ENCODE peak calls at places on chromosomes 16 and 17, in seven cellular contexts. T, E, S, B, A, L and W are unnamed samples.

GRCh38 chr16:842061-842476 is 41.5 kb upstream of the GNG13 start:
- DNase-seq in T (no peak), E (no peak), S (no peak), B (no peak), A (no peak), L (no peak), W (no peak)

GRCh38 chr17:59167571-59168001 is 12.0 kb downstream of the PRR11 start:
- DNase-seq in T (no peak), E (no peak), S (no peak), B (no peak), A (no peak), L (no peak), W (no peak)

GRCh38 chr17:13027246-13027645 is 9.4 kb upstream of the ELAC2 start:
- DNase-seq in T (no peak), E (no peak), S (no peak), B (no peak), A (no peak), L (no peak), W (no peak)

GRCh38 chr16:85360323-85361277 is 248.3 kb upstream of the CIBAR2 start:
- DNase-seq in T (no peak), E (no peak), S (peak), B (peak), A (peak), L (no peak), W (peak)

GRCh38 chr16:6335072-6335471 is 997.6 kb upstream of the RBFOX1 start:
- DNase-seq in T (peak), E (no peak), S (no peak), B (peak), A (no peak), L (no peak), W (peak)

GRCh38 chr16:252366-253337 is 18.0 kb downstream of the FAM234A start:
- DNase-seq in T (no peak), E (no peak), S (no peak), B (no peak), A (no peak), L (peak), W (no peak)

GRCh38 chr16:74650966-74651567 is 15.6 kb downstream of the RFWD3 start:
- DNase-seq in T (peak), E (no peak), S (no peak), B (peak), A (no peak), L (no peak), W (peak)

GRCh38 chr17:39618252-39618913 is 8.4 kb upstream of the PPP1R1B start:
- DNase-seq in T (peak), E (peak), S (no peak), B (peak), A (no peak), L (no peak), W (peak)

GRCh38 chr17:30290696-30291570 is 811 bp downstream of the BLMH start:
- DNase-seq in T (peak), E (peak), S (peak), B (peak), A (peak), L (peak), W (peak)

GRCh38 chr16:89602952-89603590 is 10.4 kb upstream of the DPEP1 start:
- DNase-seq in T (no peak), E (no peak), S (no peak), B (no peak), A (no peak), L (no peak), W (no peak)
- H3K27ac ChIP-seq in T (peak), E (no peak), S (no peak), B (peak), A (no peak), L (no peak), W (no peak)

DNA sequence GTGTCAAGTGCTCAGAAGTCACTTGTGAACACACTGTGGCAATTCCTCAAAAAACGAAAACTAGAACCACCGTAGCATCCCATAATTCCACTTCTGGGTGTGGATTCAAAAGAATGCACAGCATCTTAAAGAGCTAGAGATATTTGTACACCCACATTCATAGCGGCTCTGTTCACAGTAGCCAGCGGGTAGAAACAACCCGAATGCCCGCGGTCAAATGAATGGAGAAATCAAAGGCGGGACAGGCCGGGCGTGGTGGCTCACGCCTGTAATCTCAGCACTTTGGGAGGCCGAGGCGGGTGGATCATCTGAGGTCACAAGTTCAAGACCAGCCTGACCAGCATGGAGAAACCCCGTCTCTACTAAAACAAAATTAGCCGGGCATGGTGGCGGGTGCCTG is 337.5 kb downstream of the SEC14L1 start:
- DNase-seq in T (no peak), E (no peak), S (no peak), B (no peak), A (no peak), L (no peak), W (no peak)
- H3K27ac ChIP-seq in T (no peak), E (peak), S (no peak), B (no peak), A (no peak), L (no peak), W (no peak)

GRCh38 chr17:48832491-48832890 is 1.7 kb downstream of the CALCOCO2 start:
- DNase-seq in T (no peak), E (no peak), S (no peak), B (no peak), A (no peak), L (peak), W (no peak)

GRCh38 chr17:48831549-48831883 is 681 bp downstream of the CALCOCO2 start:
- DNase-seq in T (no peak), E (no peak), S (no peak), B (no peak), A (no peak), L (no peak), W (no peak)

GRCh38 chr17:48840441-48840840 is 9.6 kb downstream of the CALCOCO2 start:
- DNase-seq in T (no peak), E (no peak), S (no peak), B (no peak), A (no peak), L (no peak), W (no peak)

GRCh38 chr17:48834973-48835372 is 4.1 kb downstream of the CALCOCO2 start:
- DNase-seq in T (no peak), E (no peak), S (no peak), B (no peak), A (no peak), L (no peak), W (no peak)

DNA sequence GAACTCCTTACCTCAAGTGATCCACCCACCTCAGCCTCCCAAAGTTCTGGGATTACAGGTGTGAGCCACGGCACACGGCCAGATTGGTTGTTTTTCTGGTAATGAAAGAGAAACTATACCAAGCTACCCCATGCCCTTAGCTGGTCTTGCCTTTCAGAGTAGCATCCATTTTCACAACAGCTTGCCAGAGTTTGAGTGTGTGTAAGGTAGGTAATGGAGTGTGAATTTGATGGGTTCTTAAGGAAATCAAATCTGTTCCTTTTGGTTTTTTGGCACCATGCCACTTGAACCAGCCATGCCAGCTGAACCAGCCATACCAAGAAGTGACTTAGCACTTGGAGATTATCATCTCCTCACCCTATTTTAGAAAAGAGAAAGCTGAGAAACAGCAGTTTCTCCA is 5.1 kb downstream of the CALCOCO2 start:
- DNase-seq in T (no peak), E (peak), S (no peak), B (no peak), A (no peak), L (no peak), W (no peak)
- H3K27ac ChIP-seq in T (no peak), E (no peak), S (no peak), B (no peak), A (no peak), L (no peak), W (no peak)

GRCh38 chr16:22282254-22282892 is 14.8 kb upstream of the POLR3E start:
- DNase-seq in T (no peak), E (no peak), S (no peak), B (no peak), A (no peak), L (no peak), W (no peak)

DNA sequence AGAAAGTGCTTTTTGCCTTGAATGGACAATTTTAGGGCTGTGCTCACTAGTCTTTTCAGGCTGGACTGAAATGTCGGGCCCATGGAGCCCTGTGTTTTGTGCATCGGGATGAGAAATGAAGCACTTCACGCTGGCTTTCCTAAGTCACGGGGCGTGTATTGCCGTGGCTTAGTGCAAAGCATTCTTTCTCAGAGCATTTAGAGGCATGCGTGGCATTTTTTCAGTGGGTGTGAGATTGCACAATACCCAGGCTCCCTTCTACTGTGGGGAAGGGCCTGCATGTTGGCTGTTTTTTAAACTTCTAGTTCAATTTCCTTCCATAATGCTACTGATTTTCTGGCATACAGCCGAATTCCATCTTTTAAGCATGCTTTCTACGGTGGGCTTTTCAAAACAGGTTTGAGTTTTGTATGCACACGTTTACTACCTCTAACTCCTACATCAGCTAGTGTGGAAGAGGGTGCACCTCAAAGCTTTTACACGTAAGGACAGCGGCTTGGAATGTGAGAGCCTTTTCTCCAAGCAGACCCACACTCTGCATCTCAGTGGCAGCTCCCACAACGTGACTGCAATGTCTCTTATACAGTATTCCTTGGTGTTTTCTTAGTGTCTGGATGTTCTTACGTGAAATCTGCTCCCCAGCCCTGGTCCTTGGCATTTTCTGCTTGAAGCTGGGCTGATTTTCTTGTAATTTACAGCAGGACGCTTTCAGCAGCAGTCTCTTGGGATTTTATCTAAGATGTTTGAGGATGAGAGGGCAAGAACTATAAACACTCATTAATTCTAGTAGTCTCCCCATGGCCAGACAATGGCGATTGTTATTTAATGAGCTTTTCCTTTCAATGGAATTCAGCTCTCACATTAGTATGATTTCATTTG is 12.3 kb upstream of the POLR3E start:
- DNase-seq in T (no peak), E (no peak), S (no peak), B (no peak), A (no peak), L (no peak), W (no peak)
- H3K27ac ChIP-seq in T (no peak), E (no peak), S (peak), B (no peak), A (no peak), L (no peak), W (no peak)

GRCh38 chr16:28873543-28874201 is 4.6 kb upstream of the ATP2A1 start:
- DNase-seq in T (peak), E (no peak), S (peak), B (peak), A (no peak), L (peak), W (peak)

GRCh38 chr16:28876016-28876659 is 2.1 kb upstream of the ATP2A1 start:
- DNase-seq in T (no peak), E (no peak), S (no peak), B (no peak), A (no peak), L (no peak), W (peak)

GRCh38 chr16:28875134-28876015 is 2.9 kb upstream of the ATP2A1 start:
- DNase-seq in T (no peak), E (no peak), S (no peak), B (no peak), A (no peak), L (no peak), W (peak)

GRCh38 chr16:28872952-28873351 is 5.3 kb upstream of the ATP2A1 start:
- DNase-seq in T (no peak), E (no peak), S (no peak), B (no peak), A (no peak), L (no peak), W (no peak)

DNA sequence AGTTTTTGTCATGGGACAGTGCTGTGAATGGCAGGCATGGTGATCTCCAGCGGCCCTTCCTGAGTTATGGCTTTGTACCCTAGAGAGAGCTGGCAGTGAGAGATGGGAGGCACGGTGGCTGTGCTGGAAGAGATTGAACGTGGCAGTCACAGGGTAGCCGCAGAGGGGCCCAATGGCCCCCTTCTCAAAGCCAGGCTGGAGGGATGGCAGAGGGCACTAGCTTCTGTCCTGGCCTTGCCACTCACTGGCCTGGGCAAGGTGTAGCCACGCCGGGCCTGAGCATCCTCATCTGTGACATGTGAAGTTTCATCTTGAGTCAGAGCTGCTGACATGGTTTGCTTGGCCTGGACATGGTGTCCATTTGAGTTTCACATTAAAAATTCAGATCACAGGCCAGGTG is 3.9 kb upstream of the ATP2A1 start:
- DNase-seq in T (no peak), E (no peak), S (no peak), B (no peak), A (no peak), L (no peak), W (no peak)
- H3K27ac ChIP-seq in T (no peak), E (no peak), S (no peak), B (no peak), A (no peak), L (no peak), W (no peak)

GRCh38 chr16:88784856-88785105 is 239 bp downstream of the PIEZO1 start:
- DNase-seq in T (no peak), E (no peak), S (no peak), B (no peak), A (no peak), L (no peak), W (no peak)

GRCh38 chr16:88787579-88788314 is 2.7 kb upstream of the PIEZO1 start:
- DNase-seq in T (no peak), E (no peak), S (no peak), B (no peak), A (no peak), L (no peak), W (no peak)

GRCh38 chr16:88784074-88784855 is 755 bp downstream of the PIEZO1 start:
- DNase-seq in T (peak), E (peak), S (peak), B (peak), A (peak), L (peak), W (no peak)

GRCh38 chr16:88783391-88784073 is 1.5 kb downstream of the PIEZO1 start:
- DNase-seq in T (no peak), E (peak), S (peak), B (no peak), A (no peak), L (peak), W (no peak)

GRCh38 chr16:88785106-88785924 is at the start of gene PIEZO1:
- DNase-seq in T (peak), E (peak), S (peak), B (peak), A (peak), L (peak), W (no peak)
- H3K27ac ChIP-seq in T (peak), E (peak), S (peak), B (peak), A (peak), L (peak), W (no peak)

DNA sequence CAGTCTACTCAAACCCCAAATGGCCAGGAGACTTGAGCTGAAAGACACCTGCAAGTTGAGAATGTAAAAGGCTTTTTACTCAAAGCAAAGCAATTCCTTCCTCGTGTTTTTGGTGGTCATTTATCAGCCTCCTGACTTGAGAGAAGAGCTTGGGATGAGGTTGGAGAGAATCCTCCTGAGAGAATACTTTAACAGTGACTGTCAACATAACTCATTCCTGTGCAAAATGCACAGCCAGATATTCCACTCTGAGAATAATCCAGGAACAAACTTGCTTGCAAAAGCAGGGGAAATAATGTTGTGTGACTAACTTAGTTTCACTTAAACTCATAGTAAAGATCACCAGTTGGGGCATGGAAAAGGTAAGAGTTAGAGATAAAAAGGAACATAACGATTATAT is 53.4 kb downstream of the SNTB2 start:
- DNase-seq in T (no peak), E (no peak), S (no peak), B (no peak), A (no peak), L (no peak), W (no peak)
- H3K27ac ChIP-seq in T (no peak), E (no peak), S (no peak), B (peak), A (no peak), L (no peak), W (no peak)

DNA sequence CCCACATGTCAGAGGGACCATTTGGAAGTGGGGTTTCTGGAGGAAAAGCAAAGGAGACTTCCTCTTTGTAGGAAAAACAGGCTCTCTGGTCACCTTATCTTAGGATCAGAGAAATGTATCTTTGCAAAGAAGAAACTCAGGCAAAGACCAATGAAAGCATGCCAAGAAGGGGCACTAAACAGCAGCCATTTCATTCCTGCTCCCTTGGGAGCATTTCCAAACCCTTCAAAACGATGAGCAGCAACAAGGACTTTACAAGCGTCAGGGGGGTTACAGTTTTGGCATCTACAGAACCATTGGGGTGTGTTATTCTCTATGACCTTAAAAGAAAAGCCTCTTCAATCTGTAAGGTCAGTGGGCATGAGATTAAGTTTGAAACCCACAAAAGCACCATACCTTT is 122.8 kb downstream of the SMG6 start:
- DNase-seq in T (no peak), E (no peak), S (no peak), B (no peak), A (no peak), L (no peak), W (no peak)
- H3K27ac ChIP-seq in T (no peak), E (peak), S (peak), B (peak), A (peak), L (no peak), W (peak)